ENCODE peak calls at places on chromosomes 16 and 17, in four cellular contexts. One of them, this sample, is unnamed.

GRCh38 chr17:17032131-17032692 is 10.0 kb upstream of the MPRIP start:
- DNase-seq in adrenal gland: peak
- DNase-seq in IMR-90: peak
- DNase-seq in sigmoid colon: peak
- DNase-seq in this sample: peak

GRCh38 chr17:72471296-72471695 is 350.5 kb downstream of the SOX9 start:
- DNase-seq in adrenal gland: no peak
- DNase-seq in IMR-90: no peak
- DNase-seq in sigmoid colon: no peak
- DNase-seq in this sample: no peak

GRCh38 chr17:32525116-32525515 is 38.3 kb downstream of the CDK5R1 start:
- DNase-seq in adrenal gland: no peak
- DNase-seq in IMR-90: peak
- DNase-seq in sigmoid colon: no peak
- DNase-seq in this sample: no peak

GRCh38 chr17:61168506-61168905 is 231.1 kb upstream of the TBX2 start:
- DNase-seq in adrenal gland: peak
- DNase-seq in IMR-90: peak
- DNase-seq in sigmoid colon: no peak
- DNase-seq in this sample: no peak

GRCh38 chr17:76791053-76791980 is 53.4 kb downstream of the MFSD11 start:
- DNase-seq in adrenal gland: peak
- DNase-seq in IMR-90: peak
- DNase-seq in sigmoid colon: no peak
- DNase-seq in this sample: no peak

GRCh38 chr16:17343028-17343427 is 127.7 kb downstream of the XYLT1 start:
- DNase-seq in adrenal gland: no peak
- DNase-seq in IMR-90: no peak
- DNase-seq in sigmoid colon: no peak
- DNase-seq in this sample: no peak

GRCh38 chr17:71441098-71441497 is 679.7 kb upstream of the SOX9 start:
- DNase-seq in adrenal gland: no peak
- DNase-seq in IMR-90: peak
- DNase-seq in sigmoid colon: no peak
- DNase-seq in this sample: no peak

GRCh38 chr16:51151951-51152663 is 1.0 kb upstream of the SALL1 start:
- DNase-seq in adrenal gland: no peak
- DNase-seq in IMR-90: peak
- DNase-seq in sigmoid colon: no peak
- DNase-seq in this sample: no peak

GRCh38 chr17:48814504-48814903 is 2.5 kb downstream of the TTLL6 start:
- DNase-seq in adrenal gland: peak
- DNase-seq in IMR-90: peak
- DNase-seq in sigmoid colon: no peak
- DNase-seq in this sample: peak

GRCh38 chr17:21252289-21252874 is 828 bp downstream of the NATD1 start:
- DNase-seq in adrenal gland: no peak
- DNase-seq in IMR-90: no peak
- DNase-seq in sigmoid colon: no peak
- DNase-seq in this sample: no peak

GRCh38 chr16:72470541-72470940 is 298.6 kb upstream of the PMFBP1 start:
- DNase-seq in adrenal gland: no peak
- DNase-seq in IMR-90: no peak
- DNase-seq in sigmoid colon: no peak
- DNase-seq in this sample: no peak

GRCh38 chr16:11034005-11034404 is 89.6 kb downstream of the CLEC16A start:
- DNase-seq in adrenal gland: no peak
- DNase-seq in IMR-90: peak
- DNase-seq in sigmoid colon: peak
- DNase-seq in this sample: peak

GRCh38 chr16:57194512-57194911 is 8.4 kb downstream of the RSPRY1 start:
- DNase-seq in adrenal gland: no peak
- DNase-seq in IMR-90: peak
- DNase-seq in sigmoid colon: no peak
- DNase-seq in this sample: no peak

GRCh38 chr17:81481815-81482505 is 30.6 kb downstream of the ACTG1 start:
- DNase-seq in adrenal gland: no peak
- DNase-seq in IMR-90: no peak
- DNase-seq in sigmoid colon: no peak
- DNase-seq in this sample: no peak

GRCh38 chr17:81481011-81481799 is 31.4 kb downstream of the ACTG1 start:
- DNase-seq in adrenal gland: peak
- DNase-seq in IMR-90: peak
- DNase-seq in sigmoid colon: peak
- DNase-seq in this sample: peak

GRCh38 chr17:81479672-81480071 is 32.9 kb downstream of the ACTG1 start:
- DNase-seq in adrenal gland: no peak
- DNase-seq in IMR-90: no peak
- DNase-seq in sigmoid colon: no peak
- DNase-seq in this sample: no peak

GRCh38 chr17:81479175-81479574 is 33.4 kb downstream of the ACTG1 start:
- DNase-seq in adrenal gland: no peak
- DNase-seq in IMR-90: no peak
- DNase-seq in sigmoid colon: no peak
- DNase-seq in this sample: no peak

DNA sequence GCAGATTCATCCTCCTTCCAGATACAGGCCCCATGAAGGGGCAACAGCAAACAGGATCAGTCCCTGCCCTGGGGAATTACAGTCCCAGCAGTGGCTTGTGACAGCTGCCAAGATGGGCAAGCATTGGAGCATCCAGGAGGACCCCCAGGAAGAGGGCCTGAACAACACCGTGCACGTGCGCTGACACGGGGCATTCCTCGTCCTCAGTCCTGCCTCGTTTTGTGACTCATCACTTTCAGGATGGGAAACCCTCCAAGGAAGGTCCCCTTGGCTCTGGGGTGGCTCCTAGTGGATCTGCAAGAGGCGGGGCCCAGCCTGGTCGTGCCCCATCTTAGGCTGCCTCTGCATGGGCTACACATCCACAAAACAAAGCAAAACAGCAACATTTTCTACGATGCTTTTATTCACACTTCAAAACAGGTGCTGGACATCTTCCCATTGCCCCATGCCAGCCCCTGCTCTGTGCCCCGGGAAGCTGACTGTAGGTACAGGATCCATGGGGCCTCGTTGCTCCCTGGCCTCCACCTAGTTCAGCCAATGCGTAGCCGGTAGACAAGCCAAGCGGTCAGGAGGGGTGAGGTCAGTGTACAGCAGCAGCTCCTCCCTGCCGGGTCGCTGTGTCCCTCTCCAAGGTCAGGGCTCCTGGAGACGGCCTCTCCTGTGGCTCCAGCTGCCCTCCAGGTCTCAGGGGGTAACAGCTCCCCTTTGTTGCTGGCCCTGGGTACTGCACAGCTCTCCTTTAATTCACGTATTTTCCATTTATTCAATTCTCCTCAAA is 32.3 kb downstream of the ACTG1 start:
- DNase-seq in adrenal gland: peak
- DNase-seq in IMR-90: peak
- DNase-seq in sigmoid colon: no peak
- DNase-seq in this sample: peak
- TF ChIP-seq CTCF in adrenal gland: no peak
- TF ChIP-seq CTCF in IMR-90: peak
- TF ChIP-seq CTCF in sigmoid colon: no peak
- TF ChIP-seq CTCF in this sample: no peak

GRCh38 chr17:42274812-42275526 is 1.2 kb downstream of the STAT5B start:
- DNase-seq in adrenal gland: no peak
- DNase-seq in IMR-90: no peak
- DNase-seq in sigmoid colon: peak
- DNase-seq in this sample: no peak

GRCh38 chr17:42275527-42276358 is 448 bp downstream of the STAT5B start:
- DNase-seq in adrenal gland: peak
- DNase-seq in IMR-90: peak
- DNase-seq in sigmoid colon: peak
- DNase-seq in this sample: no peak

GRCh38 chr17:42276609-42277341 is 584 bp upstream of the STAT5B start:
- DNase-seq in adrenal gland: peak
- DNase-seq in IMR-90: peak
- DNase-seq in sigmoid colon: peak
- DNase-seq in this sample: peak

GRCh38 chr17:42277342-42277712 is 1.1 kb upstream of the STAT5B start:
- DNase-seq in adrenal gland: no peak
- DNase-seq in IMR-90: no peak
- DNase-seq in sigmoid colon: no peak
- DNase-seq in this sample: peak

GRCh38 chr17:42276359-42276608 is at the start of gene STAT5B:
- DNase-seq in adrenal gland: peak
- DNase-seq in IMR-90: peak
- DNase-seq in sigmoid colon: peak
- DNase-seq in this sample: no peak
- TF ChIP-seq POLR2A in adrenal gland: peak
- TF ChIP-seq POLR2A in IMR-90: no peak
- TF ChIP-seq POLR2A in sigmoid colon: no peak
- TF ChIP-seq POLR2A in this sample: peak

GRCh38 chr16:68736561-68736960 is 531 bp upstream of the CDH1 start:
- DNase-seq in adrenal gland: no peak
- DNase-seq in IMR-90: no peak
- DNase-seq in sigmoid colon: no peak
- DNase-seq in this sample: no peak
- TF ChIP-seq CTCF in adrenal gland: no peak
- TF ChIP-seq CTCF in IMR-90: no peak
- TF ChIP-seq CTCF in sigmoid colon: no peak
- TF ChIP-seq CTCF in this sample: no peak

GRCh38 chr17:81043725-81044427 is 8.9 kb downstream of the BAIAP2 start:
- DNase-seq in adrenal gland: peak
- DNase-seq in IMR-90: no peak
- DNase-seq in sigmoid colon: no peak
- DNase-seq in this sample: no peak
- TF ChIP-seq POLR2A in adrenal gland: peak
- TF ChIP-seq POLR2A in IMR-90: no peak
- TF ChIP-seq POLR2A in sigmoid colon: no peak
- TF ChIP-seq POLR2A in this sample: no peak

GRCh38 chr17:20009302-20010098 is at the start of gene SPECC1:
- DNase-seq in adrenal gland: peak
- DNase-seq in IMR-90: peak
- DNase-seq in sigmoid colon: peak
- DNase-seq in this sample: peak
- TF ChIP-seq CTCF in adrenal gland: peak
- TF ChIP-seq CTCF in IMR-90: peak
- TF ChIP-seq CTCF in sigmoid colon: no peak
- TF ChIP-seq CTCF in this sample: peak

DNA sequence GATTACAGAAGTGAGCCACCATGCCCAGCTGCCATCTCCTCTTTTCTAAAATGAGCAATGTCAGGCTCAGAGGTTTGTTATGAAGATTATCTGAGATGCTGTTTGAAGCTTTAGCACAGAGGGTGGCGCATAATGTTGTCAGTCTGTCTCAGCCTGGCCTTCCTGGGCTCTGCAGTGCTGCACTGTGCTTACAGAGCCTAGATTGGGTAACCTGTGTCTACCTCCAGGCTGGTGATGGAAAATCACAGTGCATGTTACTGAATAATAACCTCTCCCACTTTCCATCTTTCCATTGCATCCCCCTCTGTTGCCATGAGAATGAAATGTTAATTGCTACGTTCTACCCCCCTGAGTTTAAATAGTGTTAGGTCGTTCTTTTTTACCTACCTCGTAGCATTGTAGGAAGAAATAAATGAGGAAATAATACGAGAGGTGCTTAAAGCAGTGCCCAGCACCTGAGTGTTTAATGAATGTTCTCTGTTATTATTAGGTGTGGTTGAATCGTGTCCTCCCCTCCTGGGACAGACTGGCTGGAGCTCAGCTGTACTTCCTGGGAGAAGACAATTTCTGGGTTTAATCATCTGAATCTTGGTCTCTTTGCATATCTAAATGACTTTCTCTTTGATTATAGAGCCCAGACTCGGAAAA is 6.2 kb downstream of the LDAF1 start:
- DNase-seq in adrenal gland: no peak
- DNase-seq in IMR-90: no peak
- DNase-seq in sigmoid colon: no peak
- DNase-seq in this sample: no peak
- TF ChIP-seq POLR2A in adrenal gland: no peak
- TF ChIP-seq POLR2A in IMR-90: no peak
- TF ChIP-seq POLR2A in sigmoid colon: no peak
- TF ChIP-seq POLR2A in this sample: no peak

DNA sequence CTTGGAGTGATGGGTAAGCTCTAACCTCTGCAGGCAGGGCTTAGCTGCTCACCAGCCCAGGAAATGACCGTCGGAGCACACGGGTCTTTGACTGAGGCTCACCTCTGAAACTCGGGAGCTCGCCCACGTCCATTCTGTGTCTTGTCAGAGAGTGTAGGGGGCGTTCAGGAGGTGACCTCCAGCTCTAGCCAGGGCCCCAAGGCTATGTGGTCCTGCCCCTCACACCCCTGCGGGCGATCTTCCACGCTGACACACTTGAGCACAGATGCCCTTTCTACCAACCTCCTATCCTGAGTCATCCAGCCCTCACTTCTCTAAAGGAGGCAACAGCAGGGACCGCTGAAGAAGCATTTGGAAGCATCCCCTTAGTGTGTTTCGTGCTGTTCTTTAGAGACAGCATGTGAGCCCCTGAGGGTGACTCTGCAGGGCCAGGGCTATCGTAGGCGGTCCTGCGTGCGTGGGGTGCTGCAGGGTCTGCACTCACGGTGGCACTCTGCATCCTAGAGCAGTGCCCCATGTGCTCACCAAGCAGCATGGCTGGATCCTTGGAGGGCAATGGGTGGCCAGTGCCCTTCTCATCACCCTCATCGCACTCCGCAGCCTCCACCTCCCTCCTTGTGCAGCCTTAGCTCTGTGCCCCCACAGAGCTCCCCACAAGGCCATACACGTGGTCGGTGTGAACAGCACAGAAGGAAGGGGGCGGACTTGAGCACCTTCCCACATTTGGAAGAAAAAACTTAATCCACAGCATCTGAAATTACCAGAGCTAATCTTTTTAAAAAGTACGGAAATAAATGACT is 33.8 kb downstream of the SLC47A1 start:
- DNase-seq in adrenal gland: no peak
- DNase-seq in IMR-90: no peak
- DNase-seq in sigmoid colon: no peak
- DNase-seq in this sample: no peak
- TF ChIP-seq CTCF in adrenal gland: no peak
- TF ChIP-seq CTCF in IMR-90: no peak
- TF ChIP-seq CTCF in sigmoid colon: no peak
- TF ChIP-seq CTCF in this sample: no peak

DNA sequence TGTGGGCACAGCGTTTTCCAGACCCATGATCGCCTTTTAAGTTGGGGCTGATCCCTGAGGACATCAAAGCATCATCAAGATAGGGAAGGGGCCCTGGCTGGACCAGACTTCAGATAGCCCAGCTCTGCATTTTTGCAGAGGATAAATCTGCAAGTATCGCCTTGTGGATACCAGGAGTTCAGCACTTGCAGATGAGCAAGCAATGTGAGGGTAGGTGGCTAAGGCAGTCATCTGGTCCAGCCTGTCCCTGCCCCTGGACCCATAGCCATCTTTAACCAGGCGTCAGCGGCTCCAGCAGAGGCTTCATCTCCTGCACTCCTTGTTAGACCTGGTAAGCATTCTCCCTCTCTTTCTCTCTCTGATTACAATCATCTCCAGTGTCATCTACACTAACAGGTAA is 9.0 kb upstream of the MRPS23 start:
- DNase-seq in adrenal gland: no peak
- DNase-seq in IMR-90: no peak
- DNase-seq in sigmoid colon: peak
- DNase-seq in this sample: no peak
- TF ChIP-seq POLR2A in adrenal gland: no peak
- TF ChIP-seq POLR2A in IMR-90: no peak
- TF ChIP-seq POLR2A in sigmoid colon: no peak
- TF ChIP-seq POLR2A in this sample: no peak

This sample was measured in gastrocnemius medialis.